ENCODE peak calls at places on chromosomes 4 and X, in six cellular contexts. Q is K562, G is GM23248, F is upper lobe of right lung, O is RWPE2, H is body of pancreas. D is an unnamed sample. For H3K4me1, the result is how much of the 10 kb centered on the place peaks cover.

GRCh38 chrX:133922390-133922772 is 63.0 kb downstream of the GPC3 start:
- DNase-seq in Q (no peak), G (no peak), F (no peak), O (no peak), H (no peak), D (no peak)

GRCh38 chr4:77761595-77761994 is 57.6 kb downstream of the CNOT6L start:
- DNase-seq in Q (no peak), G (no peak), F (no peak), O (no peak), H (no peak), D (no peak)

GRCh38 chr4:65893957-65894755 is 223.9 kb upstream of the EPHA5 start:
- DNase-seq in Q (no peak), G (peak), F (no peak), O (no peak), H (no peak), D (peak)

GRCh38 chrX:140501940-140502468 is 2.9 kb downstream of the SOX3 start:
- DNase-seq in Q (no peak), G (no peak), F (no peak), O (no peak), H (no peak), D (no peak)

GRCh38 chr4:36260714-36261113 is 16.4 kb upstream of the ARAP2 start:
- DNase-seq in Q (no peak), G (no peak), F (no peak), O (no peak), H (no peak), D (no peak)

GRCh38 chr4:48778431-48779094 is 1.5 kb downstream of the FRYL start:
- DNase-seq in Q (no peak), G (peak), F (no peak), O (no peak), H (no peak), D (peak)

GRCh38 chr4:149371021-149371420 is 444.6 kb downstream of the IQCM start:
- DNase-seq in Q (no peak), G (peak), F (no peak), O (no peak), H (no peak), D (peak)

GRCh38 chrX:37846141-37846540 is 1.2 kb downstream of the DYNLT3 start:
- DNase-seq in Q (no peak), G (peak), F (no peak), O (no peak), H (no peak), D (peak)

GRCh38 chr4:84708406-84709135 is 125.6 kb downstream of the CDS1 start:
- DNase-seq in Q (no peak), G (peak), F (no peak), O (no peak), H (no peak), D (no peak)

GRCh38 chrX:136094962-136095361 is 52.4 kb upstream of the FHL1 start:
- DNase-seq in Q (no peak), G (peak), F (no peak), O (no peak), H (no peak), D (no peak)

GRCh38 chr4:37486134-37486533 is 200.0 kb downstream of the RELL1 start:
- DNase-seq in Q (no peak), G (no peak), F (no peak), O (no peak), H (no peak), D (no peak)

GRCh38 chrX:97050413-97050812 is 166.7 kb downstream of the RPA4 start:
- DNase-seq in Q (no peak), G (peak), F (no peak), O (no peak), H (no peak), D (no peak)

GRCh38 chrX:150767045-150767395 is 73.8 kb downstream of the MTMR1 start:
- DNase-seq in Q (peak), G (peak), F (no peak), O (no peak), H (no peak), D (no peak)

GRCh38 chr4:185210102-185210981 is 944 bp downstream of the SNX25 start:
- DNase-seq in Q (peak), G (peak), F (peak), O (no peak), H (peak), D (no peak)

GRCh38 chrX:30313322-30313721 is 4.1 kb upstream of the NR0B1 start:
- DNase-seq in Q (no peak), G (no peak), F (no peak), O (no peak), H (no peak), D (no peak)

GRCh38 chrX:118594697-118595420 is 99.2 kb downstream of the DOCK11 start:
- DNase-seq in Q (no peak), G (no peak), F (no peak), O (no peak), H (no peak), D (no peak)

GRCh38 chr4:159070742-159071141 is 32.1 kb upstream of the RAPGEF2 start:
- DNase-seq in Q (no peak), G (peak), F (no peak), O (peak), H (no peak), D (no peak)

GRCh38 chr4:41413670-41414069 is 124.3 kb upstream of the LIMCH1 start:
- DNase-seq in Q (no peak), G (no peak), F (no peak), O (no peak), H (no peak), D (peak)

GRCh38 chrX:72308566-72309296 is 3.0 kb upstream of the CITED1 start:
- DNase-seq in Q (peak), G (peak), F (peak), O (no peak), H (peak), D (peak)

GRCh38 chr4:177220376-177220775 is 89.3 kb upstream of the NEIL3 start:
- DNase-seq in Q (no peak), G (peak), F (no peak), O (no peak), H (no peak), D (no peak)

GRCh38 chr4:185378264-185378663 is 17.5 kb downstream of the LRP2BP start:
- DNase-seq in Q (no peak), G (no peak), F (no peak), O (no peak), H (no peak), D (no peak)

GRCh38 chr4:168398589-168398988 is 80.0 kb upstream of the DDX60 start:
- DNase-seq in Q (no peak), G (no peak), F (no peak), O (no peak), H (no peak), D (no peak)

GRCh38 chr4:171644430-171645057 is 168.7 kb upstream of the GALNTL6 start:
- DNase-seq in Q (no peak), G (no peak), F (no peak), O (no peak), H (no peak), D (no peak)

GRCh38 chr4:24471623-24472510 is 112.5 kb downstream of the DHX15 start:
- DNase-seq in Q (no peak), G (peak), F (no peak), O (no peak), H (peak), D (peak)

GRCh38 chrX:77597090-77597489 is 149.9 kb downstream of the FGF16 start:
- DNase-seq in Q (peak), G (peak), F (no peak), O (no peak), H (no peak), D (no peak)

GRCh38 chr4:165537028-165537648 is 158.3 kb downstream of the CPE start:
- DNase-seq in Q (peak), G (peak), F (no peak), O (no peak), H (no peak), D (peak)

DNA sequence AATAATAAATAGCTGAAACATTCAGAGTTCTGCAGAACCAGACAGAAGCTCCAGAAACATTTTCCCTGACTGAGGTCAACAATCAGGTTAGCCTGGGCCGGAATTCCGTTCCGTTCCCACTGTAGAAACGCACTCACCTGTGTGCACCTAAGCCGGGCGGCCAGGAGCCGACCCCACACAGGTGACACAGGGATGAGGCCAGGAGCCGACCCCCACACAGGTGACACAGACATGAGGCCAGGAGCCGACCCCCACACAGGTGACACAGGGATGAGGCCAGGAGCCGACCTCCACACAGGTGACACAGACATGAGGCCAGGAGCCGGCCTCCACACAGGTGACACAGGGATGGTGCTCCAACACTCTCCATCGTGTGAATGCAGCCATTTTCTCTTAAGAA is 21.9 kb downstream of the FAT1 start:
- DNase-seq in Q (no peak), G (no peak), F (no peak), O (no peak), H (no peak), D (no peak)
- H3K4me1 ChIP-seq in Q (under half), G (under half), F (under half), O (under half), H (half or more), D (under half)

GRCh38 chr4:124432500-124432899 is 280.0 kb downstream of the ANKRD50 start:
- DNase-seq in Q (no peak), G (peak), F (no peak), O (no peak), H (no peak), D (no peak)
- H3K4me3 ChIP-seq in Q (no peak), G (peak), F (no peak), O (no peak), H (no peak), D (no peak)

GRCh38 chr4:6280365-6280996 is 10.8 kb downstream of the WFS1 start:
- DNase-seq in Q (no peak), G (no peak), F (no peak), O (no peak), H (no peak), D (no peak)
- H3K4me1 ChIP-seq in Q (under half), G (under half), F (half or more), O (under half), H (under half), D (under half)

GRCh38 chr4:183986645-183987528 is 81.8 kb downstream of the STOX2 start:
- DNase-seq in Q (no peak), G (peak), F (no peak), O (no peak), H (no peak), D (no peak)
- H3K4me3 ChIP-seq in Q (no peak), G (peak), F (peak), O (peak), H (no peak), D (no peak)

GRCh38 chr4:75110061-75110460 is 177.1 kb downstream of the PARM1 start:
- DNase-seq in Q (no peak), G (no peak), F (no peak), O (no peak), H (no peak), D (no peak)
- H3K4me1 ChIP-seq in Q (under half), G (under half), F (under half), O (under half), H (under half), D (under half)

GRCh38 chr4:27364509-27364908 is 503.9 kb downstream of the STIM2 start:
- DNase-seq in Q (no peak), G (no peak), F (no peak), O (no peak), H (no peak), D (no peak)
- H3K4me3 ChIP-seq in Q (no peak), G (no peak), F (no peak), O (no peak), H (no peak), D (no peak)

GRCh38 chrX:41499984-41500383 is 52.8 kb downstream of the NYX start:
- DNase-seq in Q (no peak), G (no peak), F (no peak), O (no peak), H (no peak), D (no peak)
- H3K4me1 ChIP-seq in Q (under half), G (under half), F (under half), O (under half), H (under half), D (under half)